ENCODE peak calls at places on chromosomes 6 and 20, in nine cellular contexts. One of them, this sample, is unnamed.

GRCh38 chr6:47563162-47563561 is 85.6 kb downstream of the CD2AP start:
- DNase-seq in WTC11: no peak
- DNase-seq in HCT116: no peak
- DNase-seq in A549: no peak
- DNase-seq in GM12878: no peak
- DNase-seq in endothelial cell of umbilical vein: no peak
- DNase-seq in H1: no peak
- DNase-seq in K562: no peak
- DNase-seq in NB4: no peak
- DNase-seq in this sample: no peak

GRCh38 chr6:53309059-53309896 is 39.5 kb downstream of the ELOVL5 start:
- DNase-seq in WTC11: no peak
- DNase-seq in HCT116: no peak
- DNase-seq in A549: no peak
- DNase-seq in GM12878: peak
- DNase-seq in endothelial cell of umbilical vein: peak
- DNase-seq in H1: no peak
- DNase-seq in K562: peak
- DNase-seq in NB4: peak
- DNase-seq in this sample: peak

GRCh38 chr6:53578371-53578770 is 33.5 kb upstream of the GCLC start:
- DNase-seq in WTC11: no peak
- DNase-seq in HCT116: no peak
- DNase-seq in A549: no peak
- DNase-seq in GM12878: no peak
- DNase-seq in endothelial cell of umbilical vein: no peak
- DNase-seq in H1: no peak
- DNase-seq in K562: no peak
- DNase-seq in NB4: no peak
- DNase-seq in this sample: no peak

GRCh38 chr6:44037847-44038542 is 89.3 kb downstream of the MRPL14 start:
- DNase-seq in WTC11: no peak
- DNase-seq in HCT116: no peak
- DNase-seq in A549: no peak
- DNase-seq in GM12878: no peak
- DNase-seq in endothelial cell of umbilical vein: no peak
- DNase-seq in H1: no peak
- DNase-seq in K562: no peak
- DNase-seq in NB4: no peak
- DNase-seq in this sample: no peak

GRCh38 chr6:34656378-34657036 is 40.1 kb downstream of the ILRUN start:
- DNase-seq in WTC11: no peak
- DNase-seq in HCT116: no peak
- DNase-seq in A549: no peak
- DNase-seq in GM12878: peak
- DNase-seq in endothelial cell of umbilical vein: peak
- DNase-seq in H1: no peak
- DNase-seq in K562: no peak
- DNase-seq in NB4: peak
- DNase-seq in this sample: peak

GRCh38 chr6:79378957-79379356 is 144.5 kb upstream of the HMGN3 start:
- DNase-seq in WTC11: no peak
- DNase-seq in HCT116: no peak
- DNase-seq in A549: no peak
- DNase-seq in GM12878: no peak
- DNase-seq in endothelial cell of umbilical vein: no peak
- DNase-seq in H1: no peak
- DNase-seq in K562: no peak
- DNase-seq in NB4: no peak
- DNase-seq in this sample: no peak

GRCh38 chr20:35901678-35902544 is 52.4 kb downstream of the SCAND1 start:
- DNase-seq in WTC11: no peak
- DNase-seq in HCT116: peak
- DNase-seq in A549: peak
- DNase-seq in GM12878: no peak
- DNase-seq in endothelial cell of umbilical vein: peak
- DNase-seq in H1: no peak
- DNase-seq in K562: peak
- DNase-seq in NB4: peak
- DNase-seq in this sample: no peak

GRCh38 chr6:52543729-52544324 is 33.0 kb downstream of the TRAM2 start:
- DNase-seq in WTC11: no peak
- DNase-seq in HCT116: no peak
- DNase-seq in A549: no peak
- DNase-seq in GM12878: no peak
- DNase-seq in endothelial cell of umbilical vein: peak
- DNase-seq in H1: peak
- DNase-seq in K562: no peak
- DNase-seq in NB4: no peak
- DNase-seq in this sample: no peak

GRCh38 chr20:46572181-46572580 is 21.7 kb upstream of the OCSTAMP start:
- DNase-seq in WTC11: no peak
- DNase-seq in HCT116: no peak
- DNase-seq in A549: no peak
- DNase-seq in GM12878: no peak
- DNase-seq in endothelial cell of umbilical vein: peak
- DNase-seq in H1: no peak
- DNase-seq in K562: no peak
- DNase-seq in NB4: no peak
- DNase-seq in this sample: peak

GRCh38 chr6:148578489-148578814 is 168.4 kb upstream of the UST start:
- DNase-seq in WTC11: no peak
- DNase-seq in HCT116: no peak
- DNase-seq in A549: no peak
- DNase-seq in GM12878: no peak
- DNase-seq in endothelial cell of umbilical vein: no peak
- DNase-seq in H1: no peak
- DNase-seq in K562: no peak
- DNase-seq in NB4: no peak
- DNase-seq in this sample: no peak

GRCh38 chr20:13029687-13030510 is 21.1 kb downstream of the SPTLC3 start:
- DNase-seq in WTC11: no peak
- DNase-seq in HCT116: peak
- DNase-seq in A549: peak
- DNase-seq in GM12878: no peak
- DNase-seq in endothelial cell of umbilical vein: peak
- DNase-seq in H1: peak
- DNase-seq in K562: no peak
- DNase-seq in NB4: peak
- DNase-seq in this sample: no peak

GRCh38 chr20:31681769-31682168 is 40.9 kb downstream of the BCL2L1 start:
- DNase-seq in WTC11: no peak
- DNase-seq in HCT116: no peak
- DNase-seq in A549: no peak
- DNase-seq in GM12878: no peak
- DNase-seq in endothelial cell of umbilical vein: no peak
- DNase-seq in H1: no peak
- DNase-seq in K562: no peak
- DNase-seq in NB4: no peak
- DNase-seq in this sample: no peak

GRCh38 chr20:2507875-2508630 is 662 bp downstream of the ZNF343 start:
- DNase-seq in WTC11: no peak
- DNase-seq in HCT116: no peak
- DNase-seq in A549: peak
- DNase-seq in GM12878: no peak
- DNase-seq in endothelial cell of umbilical vein: peak
- DNase-seq in H1: no peak
- DNase-seq in K562: peak
- DNase-seq in NB4: peak
- DNase-seq in this sample: peak

GRCh38 chr20:59016795-59017492 is 2.3 kb upstream of the TUBB1 start:
- DNase-seq in WTC11: no peak
- DNase-seq in HCT116: no peak
- DNase-seq in A549: no peak
- DNase-seq in GM12878: no peak
- DNase-seq in endothelial cell of umbilical vein: peak
- DNase-seq in H1: no peak
- DNase-seq in K562: no peak
- DNase-seq in NB4: no peak
- DNase-seq in this sample: no peak

GRCh38 chr6:45775026-45775697 is 240.5 kb downstream of the CLIC5 start:
- DNase-seq in WTC11: no peak
- DNase-seq in HCT116: no peak
- DNase-seq in A549: no peak
- DNase-seq in GM12878: no peak
- DNase-seq in endothelial cell of umbilical vein: no peak
- DNase-seq in H1: no peak
- DNase-seq in K562: no peak
- DNase-seq in NB4: no peak
- DNase-seq in this sample: no peak

GRCh38 chr20:38965264-38965663 is 3.1 kb downstream of the DHX35 start:
- DNase-seq in WTC11: no peak
- DNase-seq in HCT116: no peak
- DNase-seq in A549: no peak
- DNase-seq in GM12878: no peak
- DNase-seq in endothelial cell of umbilical vein: no peak
- DNase-seq in H1: no peak
- DNase-seq in K562: no peak
- DNase-seq in NB4: no peak
- DNase-seq in this sample: no peak

DNA sequence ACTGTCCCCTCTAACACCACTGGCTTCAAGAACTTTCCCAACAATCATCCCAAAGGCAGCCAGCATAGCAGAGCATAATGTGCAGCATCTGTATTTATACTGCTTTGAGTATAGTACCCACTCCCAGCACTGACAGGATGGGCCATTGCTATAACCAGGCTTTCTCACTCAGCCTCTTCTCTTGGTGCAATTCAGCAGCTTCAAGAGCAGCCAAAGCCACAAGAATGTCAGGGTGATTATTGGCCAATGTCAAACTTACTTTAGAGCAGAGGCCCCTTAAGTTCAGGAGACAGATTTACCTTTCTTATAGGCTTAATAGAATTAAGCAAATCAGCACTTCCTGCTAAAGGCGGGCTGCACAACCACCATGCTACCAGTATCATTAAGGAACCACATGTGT is 232.4 kb upstream of the RSPO3 start:
- DNase-seq in WTC11: no peak
- DNase-seq in HCT116: no peak
- DNase-seq in A549: no peak
- DNase-seq in GM12878: no peak
- DNase-seq in endothelial cell of umbilical vein: no peak
- DNase-seq in H1: no peak
- DNase-seq in K562: no peak
- DNase-seq in NB4: no peak
- DNase-seq in this sample: no peak
- TF ChIP-seq MAX in WTC11: no peak
- TF ChIP-seq MAX in HCT116: no peak
- TF ChIP-seq MAX in A549: no peak
- TF ChIP-seq MAX in GM12878: no peak
- TF ChIP-seq MAX in endothelial cell of umbilical vein: no peak
- TF ChIP-seq MAX in H1: no peak
- TF ChIP-seq MAX in K562: no peak
- TF ChIP-seq MAX in NB4: no peak
- TF ChIP-seq MAX in this sample: no peak

DNA sequence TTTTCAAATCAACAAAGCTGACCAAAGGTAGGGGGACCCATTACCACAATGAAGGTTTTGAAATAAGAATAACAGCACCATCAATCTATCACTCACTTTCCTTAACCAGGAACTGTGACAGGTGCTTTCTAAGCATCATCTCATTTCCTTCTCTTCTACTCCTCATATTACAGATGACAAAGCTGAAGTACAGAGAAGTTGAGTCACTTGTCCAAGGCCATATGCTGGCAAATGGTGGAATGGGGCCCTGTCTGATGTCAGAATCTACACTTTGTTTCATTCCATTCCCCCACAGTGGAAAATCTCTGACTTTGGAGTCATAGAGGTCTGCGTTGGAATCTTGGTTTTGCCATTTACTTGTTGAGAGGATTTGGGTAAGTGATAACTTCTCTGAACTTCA is 222.5 kb upstream of the LRFN2 start:
- DNase-seq in WTC11: no peak
- DNase-seq in HCT116: no peak
- DNase-seq in A549: no peak
- DNase-seq in GM12878: no peak
- DNase-seq in endothelial cell of umbilical vein: no peak
- DNase-seq in H1: no peak
- DNase-seq in K562: no peak
- DNase-seq in NB4: no peak
- DNase-seq in this sample: no peak
- TF ChIP-seq MAX in WTC11: no peak
- TF ChIP-seq MAX in HCT116: no peak
- TF ChIP-seq MAX in A549: no peak
- TF ChIP-seq MAX in GM12878: no peak
- TF ChIP-seq MAX in endothelial cell of umbilical vein: no peak
- TF ChIP-seq MAX in H1: no peak
- TF ChIP-seq MAX in K562: no peak
- TF ChIP-seq MAX in NB4: no peak
- TF ChIP-seq MAX in this sample: no peak

GRCh38 chr6:105091140-105091829 is 88.5 kb downstream of the POPDC3 start:
- DNase-seq in WTC11: no peak
- DNase-seq in HCT116: no peak
- DNase-seq in A549: no peak
- DNase-seq in GM12878: no peak
- DNase-seq in endothelial cell of umbilical vein: no peak
- DNase-seq in H1: no peak
- DNase-seq in K562: no peak
- DNase-seq in NB4: no peak
- DNase-seq in this sample: no peak

GRCh38 chr6:105087571-105088211 is 92.1 kb downstream of the POPDC3 start:
- DNase-seq in WTC11: no peak
- DNase-seq in HCT116: peak
- DNase-seq in A549: peak
- DNase-seq in GM12878: peak
- DNase-seq in endothelial cell of umbilical vein: peak
- DNase-seq in H1: no peak
- DNase-seq in K562: peak
- DNase-seq in NB4: peak
- DNase-seq in this sample: peak
- TF ChIP-seq MAX in WTC11: no peak
- TF ChIP-seq MAX in HCT116: no peak
- TF ChIP-seq MAX in A549: no peak
- TF ChIP-seq MAX in GM12878: no peak
- TF ChIP-seq MAX in endothelial cell of umbilical vein: no peak
- TF ChIP-seq MAX in H1: no peak
- TF ChIP-seq MAX in K562: no peak
- TF ChIP-seq MAX in NB4: no peak
- TF ChIP-seq MAX in this sample: no peak

GRCh38 chr6:84002226-84002625 is 31.3 kb upstream of the MRAP2 start:
- DNase-seq in WTC11: no peak
- DNase-seq in HCT116: no peak
- DNase-seq in A549: no peak
- DNase-seq in GM12878: no peak
- DNase-seq in endothelial cell of umbilical vein: no peak
- DNase-seq in H1: no peak
- DNase-seq in K562: no peak
- DNase-seq in NB4: no peak
- DNase-seq in this sample: no peak

GRCh38 chr6:84003140-84003539 is 30.4 kb upstream of the MRAP2 start:
- DNase-seq in WTC11: no peak
- DNase-seq in HCT116: no peak
- DNase-seq in A549: no peak
- DNase-seq in GM12878: no peak
- DNase-seq in endothelial cell of umbilical vein: no peak
- DNase-seq in H1: no peak
- DNase-seq in K562: no peak
- DNase-seq in NB4: no peak
- DNase-seq in this sample: no peak

GRCh38 chr6:84013354-84013753 is 20.2 kb upstream of the MRAP2 start:
- DNase-seq in WTC11: no peak
- DNase-seq in HCT116: no peak
- DNase-seq in A549: no peak
- DNase-seq in GM12878: no peak
- DNase-seq in endothelial cell of umbilical vein: no peak
- DNase-seq in H1: no peak
- DNase-seq in K562: no peak
- DNase-seq in NB4: no peak
- DNase-seq in this sample: no peak

GRCh38 chr6:84007871-84008270 is 25.7 kb upstream of the MRAP2 start:
- DNase-seq in WTC11: no peak
- DNase-seq in HCT116: no peak
- DNase-seq in A549: no peak
- DNase-seq in GM12878: no peak
- DNase-seq in endothelial cell of umbilical vein: no peak
- DNase-seq in H1: no peak
- DNase-seq in K562: no peak
- DNase-seq in NB4: peak
- DNase-seq in this sample: no peak
- TF ChIP-seq MAX in WTC11: no peak
- TF ChIP-seq MAX in HCT116: no peak
- TF ChIP-seq MAX in A549: no peak
- TF ChIP-seq MAX in GM12878: no peak
- TF ChIP-seq MAX in endothelial cell of umbilical vein: no peak
- TF ChIP-seq MAX in H1: no peak
- TF ChIP-seq MAX in K562: no peak
- TF ChIP-seq MAX in NB4: no peak
- TF ChIP-seq MAX in this sample: no peak